ENCODE peak calls at places on chromosomes 7 and 10, in six cellular contexts. G, S, Z, J, C and P are unnamed samples.

GRCh38 chr7:102404005-102404861 is 8.1 kb downstream of the PRKRIP1 start:
- DNase-seq in G (no peak), S (peak), Z (peak), J (no peak), C (peak), P (peak)

GRCh38 chr10:97733256-97733655 is 3.7 kb upstream of the ZFYVE27 start:
- DNase-seq in G (no peak), S (no peak), Z (no peak), J (no peak), C (no peak), P (no peak)

GRCh38 chr10:21166557-21167287 is 269.6 kb upstream of the NEBL start:
- DNase-seq in G (no peak), S (no peak), Z (no peak), J (no peak), C (peak), P (peak)

GRCh38 chr7:48074231-48074654 is 14.8 kb upstream of the UPP1 start:
- DNase-seq in G (no peak), S (no peak), Z (no peak), J (no peak), C (no peak), P (no peak)

GRCh38 chr10:86290933-86291615 is 75.5 kb downstream of the GRID1 start:
- DNase-seq in G (peak), S (no peak), Z (no peak), J (no peak), C (no peak), P (no peak)

GRCh38 chr7:121397832-121398231 is 1.7 kb upstream of the FAM3C start:
- DNase-seq in G (no peak), S (peak), Z (no peak), J (no peak), C (no peak), P (no peak)

GRCh38 chr7:155848691-155849690 is 36.7 kb upstream of the SHH start:
- DNase-seq in G (no peak), S (no peak), Z (no peak), J (no peak), C (no peak), P (no peak)

GRCh38 chr10:91298224-91298862 is 77.9 kb downstream of the PCGF5 start:
- DNase-seq in G (peak), S (peak), Z (peak), J (peak), C (peak), P (peak)

GRCh38 chr10:102650655-102651454 is 6.6 kb downstream of the TRIM8 start:
- DNase-seq in G (no peak), S (no peak), Z (no peak), J (no peak), C (no peak), P (no peak)

GRCh38 chr10:109966961-109967738 is 40.6 kb upstream of the ADD3 start:
- DNase-seq in G (no peak), S (peak), Z (no peak), J (no peak), C (peak), P (peak)

GRCh38 chr10:43942096-43942885 is 293.6 kb upstream of the ZNF32 start:
- DNase-seq in G (peak), S (no peak), Z (no peak), J (no peak), C (no peak), P (no peak)

GRCh38 chr10:110500515-110500905 is 2.8 kb downstream of the DUSP5 start:
- DNase-seq in G (no peak), S (peak), Z (no peak), J (no peak), C (peak), P (peak)

GRCh38 chr7:6917258-6917657 is 91.2 kb upstream of the CCZ1B start:
- DNase-seq in G (no peak), S (no peak), Z (no peak), J (peak), C (no peak), P (no peak)

GRCh38 chr10:104045151-104046089 is 40.3 kb downstream of the COL17A1 start:
- DNase-seq in G (peak), S (peak), Z (no peak), J (no peak), C (peak), P (peak)

GRCh38 chr7:36029846-36030510 is 123.1 kb upstream of the EEPD1 start:
- DNase-seq in G (no peak), S (no peak), Z (no peak), J (no peak), C (no peak), P (no peak)

GRCh38 chr10:86969421-86970041 is 1.2 kb downstream of the ADIRF start:
- DNase-seq in G (peak), S (no peak), Z (no peak), J (peak), C (peak), P (peak)

GRCh38 chr7:158695726-158696452 is 8.7 kb downstream of the NCAPG2 start:
- DNase-seq in G (no peak), S (no peak), Z (peak), J (peak), C (peak), P (peak)